ENCODE peak calls at places on chromosomes 1 and 21, in ten cellular contexts. T, G, D, E, C, X, K, V, N and H are unnamed samples.

GRCh38 chr1:189983156-189983555 is 494.5 kb downstream of the BRINP3 start:
- DNase-seq in G (no peak), K (no peak), C (no peak), N (no peak), E (no peak), D (no peak), V (no peak), X (no peak), T (no peak), H (no peak)

GRCh38 chr21:46060596-46061061 is 37.3 kb upstream of the COL6A2 start:
- DNase-seq in K (peak), C (peak), D (peak), T (no peak), X (no peak), N (no peak), V (no peak), E (peak), G (peak), H (no peak)

GRCh38 chr1:91775227-91775626 is 110.7 kb downstream of the TGFBR3 start:
- DNase-seq in K (no peak), G (no peak), E (no peak), T (no peak), V (no peak), D (no peak), N (no peak), X (no peak), C (no peak), H (no peak)

GRCh38 chr1:192524223-192524622 is 51.4 kb upstream of the RGS1 start:
- DNase-seq in C (no peak), G (no peak), D (peak), K (peak), N (no peak), X (no peak), T (no peak), E (no peak), V (no peak), H (no peak)

GRCh38 chr1:151356668-151357067 is 9.6 kb upstream of the RFX5 start:
- DNase-seq in D (no peak), G (no peak), N (no peak), E (no peak), K (no peak), V (no peak), X (no peak), C (no peak), T (no peak), H (no peak)

GRCh38 chr1:18282851-18283600 is 175.4 kb downstream of the IGSF21 start:
- DNase-seq in X (no peak), D (no peak), G (no peak), V (peak), N (no peak), C (no peak), E (no peak), T (no peak), K (no peak), H (no peak)

GRCh38 chr1:41876533-41877445 is 41.9 kb downstream of the HIVEP3 start:
- DNase-seq in V (no peak), D (peak), X (peak), G (no peak), E (no peak), T (no peak), N (peak), C (no peak), K (peak), H (no peak)

GRCh38 chr1:91400133-91400725 is 4.4 kb downstream of the HFM1 start:
- DNase-seq in G (no peak), E (no peak), T (no peak), N (no peak), X (no peak), V (no peak), D (peak), K (peak), C (no peak), H (no peak)

GRCh38 chr21:14766241-14766640 is 220.1 kb upstream of the SAMSN1 start:
- DNase-seq in V (no peak), X (no peak), K (no peak), D (no peak), E (no peak), N (no peak), C (no peak), G (no peak), T (no peak), H (no peak)

GRCh38 chr1:180530501-180530900 is 28.1 kb upstream of the ACBD6 start:
- DNase-seq in K (peak), T (no peak), V (no peak), D (peak), C (peak), N (no peak), E (no peak), G (no peak), X (no peak), H (no peak)

GRCh38 chr1:205570796-205571537 is 60.8 kb downstream of the ELK4 start:
- DNase-seq in K (peak), E (peak), C (no peak), X (no peak), N (peak), V (no peak), D (no peak), G (no peak), T (no peak), H (no peak)

GRCh38 chr1:182658055-182658454 is 26.3 kb downstream of the RGS8 start:
- DNase-seq in X (no peak), K (no peak), G (no peak), C (no peak), N (no peak), E (no peak), T (no peak), V (no peak), D (no peak), H (no peak)

GRCh38 chr1:114745351-114745750 is 12.4 kb downstream of the CSDE1 start:
- DNase-seq in D (no peak), G (no peak), V (no peak), C (no peak), T (no peak), N (no peak), X (no peak), K (peak), E (no peak), H (no peak)

GRCh38 chr1:27891196-27891889 is 19.0 kb downstream of the THEMIS2 start:
- DNase-seq in T (peak), G (no peak), E (no peak), C (no peak), N (peak), D (no peak), V (no peak), X (no peak), K (no peak), H (no peak)

GRCh38 chr1:205325334-205325884 is 3.9 kb upstream of the NUAK2 start:
- DNase-seq in D (peak), E (peak), G (peak), V (peak), T (peak), K (peak), X (peak), C (peak), N (peak), H (peak)

GRCh38 chr1:62318756-62319544 is at the start of gene KANK4:
- DNase-seq in V (no peak), C (no peak), X (peak), N (no peak), T (no peak), G (no peak), K (peak), E (no peak), D (peak), H (peak)

GRCh38 chr1:23424171-23424959 is at the start of gene TCEA3:
- DNase-seq in D (peak), V (no peak), E (peak), X (peak), K (peak), C (no peak), G (no peak), T (no peak), N (peak), H (no peak)

GRCh38 chr1:210232524-210233215 is at the start of gene SERTAD4:
- DNase-seq in D (peak), G (no peak), C (no peak), N (peak), E (no peak), K (peak), X (peak), V (peak), T (no peak), H (peak)

GRCh38 chr1:230300322-230301301 is 125.5 kb downstream of the PGBD5 start:
- DNase-seq in N (no peak), X (no peak), C (no peak), E (no peak), K (no peak), G (no peak), T (no peak), V (no peak), D (no peak), H (no peak)

GRCh38 chr1:194640322-194640721 is 1453.9 kb upstream of the B3GALT2 start:
- DNase-seq in E (no peak), T (no peak), V (no peak), G (no peak), N (no peak), K (no peak), C (no peak), D (no peak), X (no peak), H (no peak)

GRCh38 chr1:24551290-24551859 is 4.5 kb upstream of the NCMAP start:
- DNase-seq in V (no peak), N (no peak), X (no peak), D (no peak), K (no peak), G (no peak), T (no peak), E (no peak), C (no peak), H (no peak)

GRCh38 chr1:34844252-34844634 is 15.3 kb downstream of the SMIM12 start:
- DNase-seq in G (no peak), V (no peak), D (peak), E (no peak), X (no peak), K (no peak), C (no peak), N (no peak), T (no peak), H (no peak)

GRCh38 chr1:40592107-40592773 is 60.8 kb downstream of the ZNF684 start:
- DNase-seq in G (no peak), D (peak), N (no peak), T (no peak), X (no peak), C (no peak), K (peak), E (no peak), V (peak), H (peak)